ENCODE peak calls at places on chromosomes 5 and 9, in ten cellular contexts. L is ovary, M is NCI-H1092 treated with DMSO at 0.1 percent for 48 hours, D is fibroblast of lung, O is MCF 10A, V is kidney tubule cell, C is activated B cell treated with CpG ODN at 0.5 μM for 24 hours, A is GM23248, K is prostate gland, F is choroid plexus epithelial cell. B is an unnamed sample.

GRCh38 chr5:139523635-139524445 is 37.3 kb upstream of the UBE2D2 start:
- DNase-seq in A (no peak), M (no peak), F (peak), V (no peak), D (no peak), L (no peak), C (no peak), K (no peak), O (no peak), B (no peak)

GRCh38 chr5:127001621-127002296 is 28.6 kb downstream of the MARCHF3 start:
- DNase-seq in V (peak), C (no peak), K (no peak), F (peak), A (peak), M (no peak), O (no peak), D (peak), L (no peak), B (peak)

GRCh38 chr5:127498604-127499003 is 18.8 kb upstream of the PRRC1 start:
- DNase-seq in A (no peak), M (no peak), O (no peak), D (no peak), K (no peak), V (no peak), C (no peak), L (no peak), F (no peak), B (no peak)

GRCh38 chr5:177596775-177597238 is 3.1 kb upstream of the B4GALT7 start:
- DNase-seq in O (no peak), C (no peak), M (no peak), L (no peak), D (no peak), F (no peak), K (no peak), V (no peak), A (no peak), B (no peak)

GRCh38 chr9:128203024-128203841 is at the start of gene DNM1:
- DNase-seq in L (peak), C (peak), A (peak), D (peak), K (peak), M (peak), V (peak), F (peak), O (peak), B (peak)

GRCh38 chr9:33815781-33816180 is 1.2 kb upstream of the UBE2R2 start:
- DNase-seq in V (no peak), K (no peak), F (no peak), O (no peak), C (no peak), L (no peak), A (no peak), M (no peak), D (no peak), B (no peak)

GRCh38 chr5:65078331-65078730 is 309.6 kb downstream of the CWC27 start:
- DNase-seq in L (no peak), O (no peak), D (peak), V (no peak), F (peak), M (no peak), C (no peak), K (no peak), A (no peak), B (no peak)

GRCh38 chr5:148968311-148968710 is 94.6 kb downstream of the SH3TC2 start:
- DNase-seq in K (no peak), A (peak), F (no peak), D (no peak), L (no peak), M (no peak), C (no peak), O (no peak), V (no peak), B (no peak)

GRCh38 chr5:67366961-67367360 is 170.4 kb upstream of the CD180 start:
- DNase-seq in C (no peak), L (no peak), V (no peak), M (no peak), F (no peak), K (no peak), O (no peak), A (no peak), D (no peak), B (no peak)

GRCh38 chr9:127509261-127509954 is 58.1 kb downstream of the LRSAM1 start:
- DNase-seq in V (no peak), A (no peak), M (no peak), F (no peak), C (no peak), K (no peak), L (peak), O (no peak), D (no peak), B (peak)

GRCh38 chr9:91077624-91078023 is 276.0 kb downstream of the SYK start:
- DNase-seq in C (no peak), K (no peak), O (no peak), L (no peak), V (no peak), F (no peak), A (no peak), D (no peak), M (no peak), B (no peak)

GRCh38 chr5:108769352-108769751 is 21.7 kb downstream of the FER start:
- DNase-seq in F (peak), V (no peak), M (no peak), K (no peak), D (no peak), A (no peak), C (no peak), O (no peak), L (no peak), B (no peak)

GRCh38 chr5:132655821-132656773 is 1.9 kb upstream of the IL13 start:
- DNase-seq in K (no peak), V (no peak), L (no peak), C (peak), O (no peak), D (peak), A (peak), M (peak), F (no peak), B (peak)

GRCh38 chr5:147803941-147804717 is 21.6 kb upstream of the JAKMIP2 start:
- DNase-seq in M (no peak), F (no peak), D (no peak), O (no peak), K (no peak), L (no peak), C (no peak), V (peak), A (no peak), B (no peak)

GRCh38 chr9:32899181-32899580 is 102.2 kb downstream of the APTX start:
- DNase-seq in D (peak), O (no peak), F (no peak), M (no peak), K (no peak), L (no peak), C (no peak), A (peak), V (peak), B (no peak)